ENCODE peak calls at places on chromosomes 2 and 18, in four cellular contexts. H, O, W and F are unnamed samples.

GRCh38 chr2:121074322-121074932 is 210.6 kb downstream of the TFCP2L1 start:
- DNase-seq in W (no peak), O (no peak), H (no peak), F (no peak)

GRCh38 chr2:120445431-120446143 is 99.7 kb downstream of the INHBB start:
- DNase-seq in W (no peak), H (no peak), O (no peak), F (no peak)

GRCh38 chr2:28608061-28608828 is 112.4 kb downstream of the PLB1 start:
- DNase-seq in W (no peak), O (no peak), H (no peak), F (no peak)

GRCh38 chr2:6368271-6368670 is 497.4 kb downstream of the CMPK2 start:
- DNase-seq in H (no peak), O (no peak), W (no peak), F (no peak)

GRCh38 chr2:69755862-69756467 is 14.0 kb downstream of the ANXA4 start:
- DNase-seq in H (peak; percentile 45), O (no peak), W (no peak), F (no peak)

GRCh38 chr18:2537281-2537680 is 34.0 kb downstream of the METTL4 start:
- DNase-seq in W (no peak), H (no peak), O (no peak), F (no peak)

GRCh38 chr18:76139844-76140243 is 355.2 kb downstream of the ZNF516 start:
- DNase-seq in O (no peak), H (no peak), W (no peak), F (no peak)

GRCh38 chr18:32439802-32440201 is 30.9 kb downstream of the GAREM1 start:
- DNase-seq in W (no peak), H (no peak), O (no peak), F (no peak)

GRCh38 chr2:28639836-28640235 is 111.8 kb upstream of the PPP1CB start:
- DNase-seq in O (no peak), W (no peak), H (no peak), F (no peak)

GRCh38 chr2:241036964-241037421 is 38.6 kb downstream of the SNED1 start:
- DNase-seq in O (no peak), W (no peak), H (peak; percentile 12), F (no peak)

GRCh38 chr2:1795842-1796580 is 51.7 kb upstream of the PXDN start:
- DNase-seq in O (no peak), H (no peak), W (no peak), F (no peak)

GRCh38 chr2:221444106-221444505 is 128.0 kb downstream of the EPHA4 start:
- DNase-seq in H (no peak), W (no peak), O (no peak), F (no peak)

GRCh38 chr2:186695081-186695756 is 1.4 kb downstream of the FAM171B start:
- DNase-seq in H (no peak), O (no peak), W (no peak), F (no peak)

GRCh38 chr2:191351298-191351697 is 106.1 kb downstream of the MYO1B start:
- DNase-seq in W (no peak), O (no peak), H (no peak), F (no peak)

GRCh38 chr2:41717883-41718282 is 329.9 kb upstream of the PKDCC start:
- DNase-seq in H (peak; percentile 32), W (no peak), O (no peak), F (no peak)

GRCh38 chr2:15939854-15940660 is at the start of gene MYCN:
- DNase-seq in W (no peak), O (no peak), H (peak; percentile 34), F (peak; percentile 80)

GRCh38 chr2:112008910-112009485 is 46.1 kb upstream of the TMEM87B start:
- DNase-seq in O (no peak), H (no peak), W (no peak), F (no peak)

GRCh38 chr2:82481207-82481606 is 1977.9 kb downstream of the SUCLG1 start:
- DNase-seq in O (no peak), H (no peak), W (no peak), F (no peak)

GRCh38 chr2:71530987-71531332 is 77.6 kb downstream of the DYSF start:
- DNase-seq in H (no peak), O (no peak), W (no peak), F (no peak)
- TF ChIP-seq CTCF in H (no peak), O (no peak), W (peak; percentile 18), F (peak; percentile 57)

DNA sequence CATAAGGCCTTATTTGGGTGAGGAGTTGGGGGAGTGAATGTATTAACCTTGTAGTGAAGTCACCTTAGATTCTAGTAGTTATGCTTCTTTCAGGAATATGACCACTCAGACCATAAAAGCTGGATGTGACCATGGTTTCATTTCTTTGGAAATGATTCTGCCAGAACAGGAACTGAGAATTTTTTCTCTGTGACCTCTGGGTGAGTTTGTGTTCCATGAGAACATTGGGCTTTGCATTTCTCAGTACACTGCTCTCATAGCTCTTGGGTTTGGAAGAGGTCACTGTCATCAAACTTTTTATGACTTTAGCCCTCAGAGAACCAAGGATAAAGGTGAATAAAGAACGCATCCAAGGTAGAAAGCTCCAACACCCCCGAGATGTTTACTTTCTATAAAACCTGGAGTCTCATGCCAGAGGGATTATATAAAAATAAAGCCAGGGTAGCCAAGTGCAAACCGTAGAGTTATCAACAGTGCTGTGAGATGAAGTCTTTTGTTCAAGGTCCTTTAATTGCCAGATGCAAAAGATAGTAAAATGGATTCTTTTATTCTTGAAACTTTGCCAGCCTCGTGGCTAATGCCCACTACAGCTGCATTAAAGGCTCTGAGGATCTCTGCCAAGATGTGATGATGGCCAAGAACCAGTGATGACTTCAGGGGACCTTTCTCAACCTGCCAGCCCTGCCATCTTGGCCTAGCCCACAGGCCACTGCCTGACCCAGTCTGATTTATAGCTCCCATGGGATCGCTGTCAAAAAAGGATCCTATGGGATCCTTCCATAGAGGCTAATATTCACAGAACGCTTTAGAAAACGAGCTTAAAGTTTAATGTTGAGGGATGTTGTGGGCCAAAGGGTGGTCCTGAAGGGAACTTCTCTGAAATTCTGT is 27.7 kb upstream of the MAT2A start:
- DNase-seq in O (no peak), H (no peak), W (no peak), F (no peak)
- TF ChIP-seq CTCF in O (no peak), H (no peak), W (no peak), F (no peak)

GRCh38 chr2:172614932-172615331 is 59.0 kb downstream of the PDK1 start:
- DNase-seq in O (no peak), W (no peak), H (no peak), F (no peak)

GRCh38 chr2:172615862-172616261 is 60.0 kb downstream of the PDK1 start:
- DNase-seq in H (no peak), W (no peak), O (no peak), F (no peak)

GRCh38 chr2:172613035-172613434 is 57.1 kb downstream of the PDK1 start:
- DNase-seq in O (no peak), H (no peak), W (no peak), F (no peak)

GRCh38 chr2:172617115-172617514 is 61.2 kb downstream of the PDK1 start:
- DNase-seq in O (no peak), W (no peak), H (no peak), F (no peak)

GRCh38 chr2:172613610-172614231 is 57.8 kb downstream of the PDK1 start:
- DNase-seq in H (no peak), W (no peak), O (no peak), F (no peak)
- TF ChIP-seq CTCF in H (no peak), W (no peak), O (no peak), F (no peak)

GRCh38 chr2:45813003-45813601 is 161.6 kb downstream of the PRKCE start:
- DNase-seq in W (no peak), H (no peak), O (no peak), F (no peak)

GRCh38 chr2:45812039-45812500 is 160.6 kb downstream of the PRKCE start:
- DNase-seq in H (no peak), W (no peak), O (no peak), F (no peak)

GRCh38 chr2:45806563-45807358 is 155.3 kb downstream of the PRKCE start:
- DNase-seq in O (no peak), H (no peak), W (no peak), F (no peak)

GRCh38 chr2:45808294-45808693 is 156.8 kb downstream of the PRKCE start:
- DNase-seq in O (no peak), W (no peak), H (no peak), F (no peak)

DNA sequence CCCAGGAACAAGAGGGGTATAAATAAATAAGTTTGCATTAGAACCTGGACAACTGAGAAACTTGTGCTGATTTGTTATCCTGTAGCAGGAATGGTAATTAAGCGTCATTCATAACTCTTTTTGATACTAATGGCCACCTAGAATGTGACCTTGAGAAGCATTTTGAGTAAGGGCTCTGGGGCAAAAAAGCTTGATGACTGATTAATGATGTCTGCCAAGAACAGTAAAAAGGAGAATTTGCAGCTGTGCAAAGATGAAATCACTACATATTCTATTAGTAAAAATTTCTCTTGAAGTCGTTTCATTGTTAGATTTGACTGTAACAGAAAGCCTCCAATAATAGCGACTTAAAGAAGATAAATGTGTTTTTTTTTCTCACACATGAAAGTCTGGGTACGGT is 157.7 kb downstream of the PRKCE start:
- DNase-seq in O (no peak), H (no peak), W (no peak), F (no peak)
- TF ChIP-seq CTCF in O (no peak), H (no peak), W (no peak), F (no peak)

GRCh38 chr2:175187378-175187777 is 5.9 kb upstream of the ATP5MC3 start:
- DNase-seq in W (no peak), O (no peak), H (no peak), F (no peak)
- TF ChIP-seq CTCF in W (peak; percentile 27), O (peak; percentile 28), H (no peak), F (no peak)